ENCODE peak calls at places on chromosomes 12 and 14, in eight cellular contexts. I is CD8-positive, alpha-beta T cell; U is astrocyte of the spinal cord; S is cardiac fibroblast; A is hepatocyte; R is fibroblast of lung; F is choroid plexus epithelial cell; V is AG04450. J is an unnamed sample.

GRCh38 chr12:45299132-45299692 is 83.3 kb downstream of the ANO6 start:
- DNase-seq in I (no peak), U (peak; percentile 46), S (peak; percentile 66), A (no peak), R (peak; percentile 75), F (peak; percentile 79), V (no peak), J (no peak)

GRCh38 chr14:96051642-96052540 is 12.7 kb downstream of the C14orf132 start:
- DNase-seq in I (no peak), U (no peak), S (no peak), A (no peak), R (no peak), F (no peak), V (no peak), J (no peak)

GRCh38 chr12:46472893-46473633 is 100.5 kb upstream of the SLC38A2 start:
- DNase-seq in I (no peak), U (peak; percentile 60), S (peak; percentile 52), A (peak; percentile 37), R (peak; percentile 75), F (peak; percentile 60), V (no peak), J (no peak)

GRCh38 chr12:108214486-108214885 is 85.4 kb downstream of the WSCD2 start:
- DNase-seq in I (no peak), U (peak; percentile 9), S (peak; percentile 10), A (peak; percentile 66), R (peak; percentile 2), F (peak; percentile 43), V (no peak), J (no peak)

GRCh38 chr12:106049105-106049504 is 89.6 kb downstream of the NUAK1 start:
- DNase-seq in I (no peak), U (no peak), S (no peak), A (peak; percentile 27), R (no peak), F (no peak), V (no peak), J (no peak)

GRCh38 chr12:80413462-80413861 is 30.6 kb upstream of the PTPRQ start:
- DNase-seq in I (no peak), U (no peak), S (peak; percentile 43), A (no peak), R (no peak), F (no peak), V (no peak), J (no peak)

GRCh38 chr14:20179880-20180279 is 10.8 kb upstream of the OR11G2 start:
- DNase-seq in I (no peak), U (no peak), S (no peak), A (no peak), R (no peak), F (no peak), V (no peak), J (no peak)

GRCh38 chr12:94267530-94267877 is 119.1 kb downstream of the PLXNC1 start:
- DNase-seq in I (no peak), U (no peak), S (no peak), A (no peak), R (no peak), F (no peak), V (no peak), J (no peak)

GRCh38 chr14:66249544-66249943 is 236.6 kb upstream of the CCDC196 start:
- DNase-seq in I (no peak), U (no peak), S (no peak), A (no peak), R (no peak), F (no peak), V (no peak), J (no peak)

GRCh38 chr12:6944381-6945186 is 762 bp downstream of the C12orf57 start:
- DNase-seq in I (peak; percentile 78), U (peak; percentile 90), S (peak; percentile 94), A (peak; percentile 96), R (peak; percentile 91), F (peak; percentile 94), V (peak; percentile 88), J (no peak)

GRCh38 chr12:6941786-6942185 is 1.8 kb upstream of the RNU7-1 start:
- DNase-seq in I (no peak), U (no peak), S (no peak), A (no peak), R (no peak), F (no peak), V (no peak), J (no peak)

GRCh38 chr12:6943719-6944380 is at the start of the genes C12orf57 and RNU7-1:
- DNase-seq in I (peak; percentile 58), U (peak; percentile 95), S (peak; percentile 95), A (peak; percentile 89), R (peak; percentile 90), F (peak; percentile 89), V (peak; percentile 77), J (peak; percentile 88)

GRCh38 chr12:6942331-6942665 is 1.3 kb upstream of the RNU7-1 start:
- DNase-seq in I (no peak), U (peak; percentile 29), S (no peak), A (no peak), R (peak; percentile 38), F (no peak), V (no peak), J (no peak)

GRCh38 chr12:6943387-6943718 is 263 bp upstream of the RNU7-1 start:
- DNase-seq in I (peak; percentile 63), U (peak; percentile 96), S (peak; percentile 97), A (peak; percentile 91), R (peak; percentile 95), F (peak; percentile 98), V (peak; percentile 83), J (no peak)
- H3K4me3 ChIP-seq in I (peak overlapping the region; percentile 97), U (peak overlapping the region; percentile 70), S (no peak overlapping the region), A (no peak overlapping the region), R (peak overlapping the region; percentile 65), F (peak overlapping the region; percentile 86), V (peak overlapping the region; percentile 79), J (peak overlapping the region; percentile 75)

GRCh38 chr14:99603471-99603933 is 505 bp downstream of the CCDC85C start:
- DNase-seq in I (peak; percentile 34), U (peak; percentile 53), S (peak; percentile 39), A (peak; percentile 70), R (peak; percentile 68), F (peak; percentile 43), V (no peak), J (no peak)
- TF ChIP-seq CTCF in I (no peak), U (no peak), S (no peak), A (peak; percentile 3), R (no peak), F (no peak), V (no peak), J (no peak)

GRCh38 chr12:53389702-53390101 is 9.7 kb downstream of the SP1 start:
- DNase-seq in I (no peak), U (no peak), S (no peak), A (no peak), R (no peak), F (no peak), V (no peak), J (no peak)

GRCh38 chr12:53388932-53389331 is 9.0 kb downstream of the SP1 start:
- DNase-seq in I (no peak), U (no peak), S (no peak), A (no peak), R (no peak), F (no peak), V (no peak), J (no peak)

DNA sequence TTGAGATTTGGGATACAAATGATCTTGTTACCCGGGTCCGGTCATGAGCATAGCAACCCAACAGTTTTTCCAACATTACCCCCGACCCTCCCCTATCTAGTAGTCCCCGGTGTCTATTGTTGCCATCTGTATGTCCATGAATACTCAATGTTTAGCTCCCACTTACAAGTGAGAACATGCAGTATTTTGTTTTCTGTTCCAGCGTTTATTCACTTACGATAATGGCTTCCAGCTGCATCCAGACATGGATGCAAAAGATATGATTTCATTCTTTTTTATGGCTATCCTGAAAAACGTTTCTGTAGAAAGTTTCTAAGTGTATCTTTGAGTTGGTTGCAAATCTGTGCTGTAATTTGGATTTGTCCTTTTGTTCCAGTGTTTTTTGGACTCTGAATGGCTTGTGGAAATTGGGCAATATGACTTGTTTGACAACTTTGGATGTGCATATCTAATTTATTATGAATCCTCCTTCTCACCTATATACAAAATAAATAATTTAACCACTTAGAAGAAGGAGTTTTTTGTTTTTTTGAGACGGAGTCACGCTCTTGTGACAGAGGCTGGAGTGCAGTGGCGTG is 11.8 kb downstream of the SP1 start:
- DNase-seq in I (no peak), U (no peak), S (no peak), A (no peak), R (no peak), F (no peak), V (no peak), J (no peak)
- H3K4me3 ChIP-seq in I (no peak overlapping the region), U (no peak overlapping the region), S (no peak overlapping the region), A (no peak overlapping the region), R (no peak overlapping the region), F (no peak overlapping the region), V (no peak overlapping the region), J (no peak overlapping the region)

DNA sequence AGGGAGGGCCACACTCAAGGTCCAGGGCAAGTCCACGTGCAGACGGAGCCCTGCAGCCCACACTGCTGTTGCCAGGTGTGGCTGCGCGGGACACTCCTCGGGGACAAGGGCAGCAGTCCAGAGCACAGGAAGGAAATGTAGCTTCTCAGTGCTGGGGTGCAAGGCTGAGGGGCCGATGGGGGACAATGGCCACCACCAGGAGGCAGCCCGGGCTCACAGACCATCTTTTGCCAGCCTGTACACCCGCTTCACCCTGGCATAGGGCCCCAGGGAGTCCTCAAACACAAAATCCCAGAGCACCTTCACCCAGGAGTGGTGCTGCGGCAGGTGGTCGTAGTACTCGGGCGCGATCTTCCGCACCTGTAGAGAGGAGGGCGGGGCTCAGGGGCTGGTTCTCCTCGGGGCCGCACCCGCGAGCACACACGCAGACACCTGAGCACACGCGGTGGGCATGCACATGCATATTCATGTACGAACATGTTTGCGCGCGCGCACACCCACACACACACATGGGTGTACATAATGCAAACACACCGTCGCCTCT is 12.8 kb downstream of the DEGS2 start:
- DNase-seq in I (no peak), U (no peak), S (no peak), A (no peak), R (no peak), F (no peak), V (no peak), J (no peak)
- TF ChIP-seq CTCF in I (peak; percentile 13), U (no peak), S (no peak), A (no peak), R (no peak), F (peak; percentile 10), V (no peak), J (peak; percentile 15)

GRCh38 chr14:88002421-88002820 is 2.5 kb upstream of the GPR65 start:
- DNase-seq in I (no peak), U (no peak), S (no peak), A (no peak), R (no peak), F (no peak), V (no peak), J (no peak)
- H3K4me3 ChIP-seq in I (no peak overlapping the region), U (no peak overlapping the region), S (no peak overlapping the region), A (no peak overlapping the region), R (no peak overlapping the region), F (no peak overlapping the region), V (no peak overlapping the region), J (no peak overlapping the region)

DNA sequence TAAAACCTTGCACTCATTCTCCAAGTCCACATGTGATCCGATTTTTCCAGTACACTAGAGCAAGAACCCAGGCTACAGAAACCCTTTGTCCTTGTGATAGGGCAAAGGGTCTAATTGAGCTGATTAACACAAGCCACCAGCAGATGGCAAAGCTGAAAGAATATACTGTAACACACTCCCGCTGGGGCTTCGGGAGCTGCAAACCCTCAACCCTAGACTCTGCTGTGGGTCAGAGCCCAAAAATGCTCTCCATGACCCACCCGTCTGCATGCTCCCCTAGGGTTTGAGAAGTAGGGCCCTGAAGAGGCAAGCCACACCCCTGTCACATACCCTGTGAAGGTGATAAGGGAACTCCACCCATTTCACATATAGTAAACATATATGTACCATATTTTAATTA is 33.6 kb upstream of the PCNX1 start:
- DNase-seq in I (no peak), U (no peak), S (no peak), A (no peak), R (no peak), F (no peak), V (no peak), J (no peak)
- TF ChIP-seq CTCF in I (no peak), U (no peak), S (no peak), A (no peak), R (no peak), F (peak; percentile 18), V (no peak), J (no peak)

J was measured in epithelial cell of proximal tubule.